ENCODE peak calls at places on chromosomes 6 and 20, in seven cellular contexts. V is neuronal stem cell, P is cardiac muscle cell, Q is SK-N-SH, R is brain microvascular endothelial cell, J is BJ, B is ascending aorta. E is an unnamed sample.

GRCh38 chr6:155340464-155341129 is 26.3 kb upstream of the TFB1M start:
- DNase-seq in Q (no peak), J (no peak), R (peak; percentile 76), B (no peak), V (no peak), P (peak; percentile 69), E (no peak)

GRCh38 chr6:40733290-40733689 is 146.1 kb upstream of the LRFN2 start:
- DNase-seq in P (no peak), Q (no peak), B (no peak), J (no peak), V (no peak), R (peak; percentile 64), E (no peak)

GRCh38 chr6:142373268-142374089 is 71.7 kb downstream of the ADGRG6 start:
- DNase-seq in Q (no peak), J (no peak), R (no peak), P (no peak), V (no peak), B (no peak), E (no peak)

GRCh38 chr6:39933669-39934059 is 598 bp downstream of the MOCS1 start:
- DNase-seq in V (no peak), P (no peak), Q (no peak), J (no peak), B (no peak), R (no peak), E (no peak)

GRCh38 chr20:42734660-42735368 is 454.9 kb downstream of the PTPRT start:
- DNase-seq in R (no peak), Q (no peak), J (no peak), B (no peak), V (no peak), P (no peak), E (no peak)

GRCh38 chr20:56454754-56455153 is 13.7 kb upstream of the RTF2 start:
- DNase-seq in J (no peak), R (no peak), P (no peak), Q (no peak), V (no peak), B (no peak), E (no peak)

GRCh38 chr6:126180585-126180984 is 159.3 kb upstream of the CENPW start:
- DNase-seq in J (peak; percentile 57), Q (no peak), P (peak; percentile 64), R (peak; percentile 93), V (no peak), B (no peak), E (no peak)

GRCh38 chr6:111707773-111708172 is 102.1 kb upstream of the TRAF3IP2 start:
- DNase-seq in P (no peak), V (no peak), J (no peak), R (no peak), B (no peak), Q (no peak), E (no peak)

GRCh38 chr20:9359561-9360308 is 154.7 kb upstream of the LAMP5 start:
- DNase-seq in R (peak; percentile 64), B (no peak), J (peak; percentile 34), Q (peak; percentile 33), P (peak; percentile 84), V (peak; percentile 56), E (peak; percentile 60)

GRCh38 chr6:166162599-166163342 is 4.9 kb downstream of the TBXT start:
- DNase-seq in Q (no peak), V (no peak), R (no peak), B (no peak), J (no peak), P (no peak), E (no peak)

GRCh38 chr6:4185419-4185818 is 50.0 kb upstream of the ECI2 start:
- DNase-seq in B (no peak), R (no peak), V (no peak), Q (no peak), P (no peak), J (no peak), E (no peak)

GRCh38 chr6:46190889-46191288 is 20.1 kb upstream of the ENPP5 start:
- DNase-seq in P (no peak), J (no peak), R (no peak), B (no peak), V (no peak), Q (no peak), E (peak; percentile 47)

GRCh38 chr6:13470240-13471140 is 16.9 kb downstream of the GFOD1 start:
- DNase-seq in J (no peak), V (no peak), B (no peak), R (no peak), P (no peak), Q (peak; percentile 38), E (no peak)

GRCh38 chr6:169950558-169950957 is 199.1 kb downstream of the ERMARD start:
- DNase-seq in V (no peak), R (no peak), J (no peak), B (no peak), P (peak; percentile 17), Q (no peak), E (no peak)

GRCh38 chr20:39124064-39124463 is 161.9 kb downstream of the DHX35 start:
- DNase-seq in R (no peak), V (no peak), P (no peak), J (no peak), B (no peak), Q (no peak), E (no peak)

GRCh38 chr20:36447101-36447500 is 94.2 kb upstream of the MYL9 start:
- DNase-seq in Q (no peak), V (no peak), B (no peak), R (no peak), P (no peak), J (no peak), E (no peak)

GRCh38 chr6:14987490-14987889 is 258.4 kb upstream of the JARID2 start:
- DNase-seq in V (no peak), P (no peak), J (no peak), R (no peak), B (no peak), Q (no peak), E (no peak)

GRCh38 chr6:2633763-2634150 is 117.0 kb downstream of the MYLK4 start:
- DNase-seq in J (no peak), P (no peak), B (no peak), V (no peak), R (no peak), Q (no peak), E (no peak)

GRCh38 chr6:170201361-170201760 is 89.5 kb downstream of the DLL1 start:
- DNase-seq in P (no peak), J (no peak), Q (no peak), B (no peak), V (no peak), R (no peak), E (no peak)

GRCh38 chr20:51303731-51304670 is 238.5 kb downstream of the NFATC2 start:
- DNase-seq in Q (no peak), J (no peak), P (no peak), B (no peak), R (no peak), V (no peak), E (no peak)

GRCh38 chr6:36210157-36210556 is 13.6 kb downstream of the BRPF3 start:
- DNase-seq in J (no peak), B (no peak), V (no peak), P (no peak), Q (no peak), R (no peak), E (no peak)
- H3K36me3 ChIP-seq in J (peaks cover 20% of the 10 kb centered on the region), B (peaks cover 93% of the 10 kb centered on the region), V (peaks cover 98% of the 10 kb centered on the region), P (peaks cover 62% of the 10 kb centered on the region), Q (peaks cover 86% of the 10 kb centered on the region), R (peaks cover 71% of the 10 kb centered on the region), E (no peaks in the 10 kb centered on the region)

GRCh38 chr20:33769032-33769431 is 37.2 kb downstream of the ZNF341 start:
- DNase-seq in Q (no peak), B (no peak), P (no peak), R (no peak), J (no peak), V (no peak), E (no peak)
- H3K36me3 ChIP-seq in Q (no peaks in the 10 kb centered on the region), B (peaks cover 11% of the 10 kb centered on the region), P (no peaks in the 10 kb centered on the region), R (peaks cover 2% of the 10 kb centered on the region), J (peaks cover 3% of the 10 kb centered on the region), V (no peaks in the 10 kb centered on the region), E (no peaks in the 10 kb centered on the region)

GRCh38 chr6:47235964-47236760 is 73.5 kb downstream of the TNFRSF21 start:
- DNase-seq in V (no peak), P (no peak), J (no peak), B (no peak), R (no peak), Q (peak; percentile 75), E (no peak)
- H3K36me3 ChIP-seq in V (peaks cover 16% of the 10 kb centered on the region), P (no peaks in the 10 kb centered on the region), J (no peaks in the 10 kb centered on the region), B (no peaks in the 10 kb centered on the region), R (no peaks in the 10 kb centered on the region), Q (no peaks in the 10 kb centered on the region), E (no peaks in the 10 kb centered on the region)

DNA sequence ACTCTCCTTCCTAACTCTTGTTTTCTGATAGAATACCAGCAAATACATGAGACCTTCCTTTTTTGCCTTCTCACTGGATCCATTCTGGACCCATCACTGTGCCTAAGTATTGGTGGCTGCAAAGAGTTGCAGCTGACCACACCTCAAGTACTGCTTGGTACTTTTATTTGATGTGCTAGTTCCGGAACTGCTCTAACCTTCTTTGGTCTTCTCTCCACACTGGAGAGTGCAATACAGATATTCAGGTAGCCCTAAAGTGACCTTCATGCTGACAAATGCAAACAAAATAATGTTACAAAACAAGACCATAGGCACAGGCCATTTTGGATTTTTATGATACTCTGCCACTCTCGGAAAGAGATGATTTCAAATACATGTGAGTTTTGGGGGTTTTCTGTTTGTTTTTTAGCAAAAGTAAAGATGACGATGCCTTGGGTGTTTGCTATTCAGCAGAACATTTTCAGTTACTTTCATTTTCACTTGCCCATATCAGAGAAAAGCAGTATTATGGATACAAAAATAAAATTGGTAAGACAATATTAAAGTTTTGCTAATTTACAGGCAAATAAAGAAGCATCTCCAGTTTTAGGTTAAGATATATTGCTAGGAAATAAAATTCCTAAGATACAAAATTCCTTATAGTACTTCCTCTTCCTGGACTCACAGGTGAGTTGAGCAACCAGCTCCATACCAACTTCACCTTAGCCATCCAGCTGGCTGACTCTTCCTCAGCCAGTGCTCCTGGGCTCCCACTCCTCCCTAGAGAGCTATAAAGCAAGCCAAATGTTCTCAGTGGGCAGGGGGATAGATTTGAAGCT is 42.0 kb downstream of the PTPRK start:
- DNase-seq in P (no peak), J (no peak), Q (no peak), B (no peak), R (no peak), V (no peak), E (no peak)
- H3K36me3 ChIP-seq in P (no peaks in the 10 kb centered on the region), J (no peaks in the 10 kb centered on the region), Q (no peaks in the 10 kb centered on the region), B (no peaks in the 10 kb centered on the region), R (no peaks in the 10 kb centered on the region), V (no peaks in the 10 kb centered on the region), E (no peaks in the 10 kb centered on the region)

DNA sequence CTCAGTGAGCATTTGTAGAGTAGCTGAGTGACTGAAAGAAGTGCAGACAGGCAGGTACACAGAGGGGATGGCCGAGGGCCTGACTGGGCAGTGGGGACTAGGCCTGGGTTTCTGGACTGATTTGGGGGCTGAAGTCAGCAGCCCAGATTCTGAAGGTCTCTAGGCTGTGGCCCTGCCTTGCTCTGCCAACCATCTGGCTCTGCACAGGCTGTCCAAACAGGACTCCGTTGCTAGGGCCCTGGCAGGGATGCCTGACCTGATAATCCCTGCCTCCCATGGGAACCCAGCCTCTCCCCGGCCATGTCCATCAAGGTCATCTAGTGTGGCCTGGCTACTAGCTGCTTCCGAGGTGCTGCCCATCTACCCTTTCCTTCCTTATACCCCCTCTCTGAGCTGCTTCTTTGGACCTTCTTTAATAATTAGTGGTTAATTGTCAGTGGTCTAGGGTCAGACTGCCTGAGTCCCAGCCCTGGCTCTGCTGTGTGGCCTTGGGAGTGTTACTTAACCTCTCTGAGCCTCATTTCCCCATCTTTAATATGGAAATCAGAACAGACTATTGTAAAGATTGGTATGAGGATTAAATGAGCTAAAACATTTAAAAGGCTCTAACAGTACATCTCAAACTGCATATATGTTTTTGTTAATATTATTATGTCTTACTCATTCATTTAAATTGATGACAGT is 137.9 kb downstream of the VEGFA start:
- DNase-seq in Q (peak; percentile 56), R (no peak), J (no peak), B (no peak), P (no peak), V (no peak), E (no peak)
- H3K36me3 ChIP-seq in Q (no peaks in the 10 kb centered on the region), R (no peaks in the 10 kb centered on the region), J (no peaks in the 10 kb centered on the region), B (no peaks in the 10 kb centered on the region), P (no peaks in the 10 kb centered on the region), V (no peaks in the 10 kb centered on the region), E (no peaks in the 10 kb centered on the region)